ENCODE peak calls at places on chromosomes 3 and 15, in nine cellular contexts. B is cerebellum; X is HuH-7; E is left cardiac atrium; I is HTR-8/SVneo; N is stimulated activated CD8-positive, alpha-beta memory T cell treated with anti-CD3 and anti-CD28 coated beads, Interleukin-15, amount 100 ng/mL, for 4 hours; O is activated gamma-delta T cell treated with anti-CD3 and anti-CD28 coated beads, Interleukin-2, amount 50 U/mL, for 16 hours; K is NCI-H460; A is nephron progenitor cell. Z is an unnamed sample.

GRCh38 chr3:173988912-173989311 is 591.4 kb downstream of the NLGN1 start:
- DNase-seq in O (no peak), A (no peak), B (no peak), E (no peak), X (no peak), I (no peak), N (no peak), K (no peak), Z (no peak)

GRCh38 chr15:91142097-91142744 is 42.2 kb downstream of the SV2B start:
- DNase-seq in E (no peak), X (peak; percentile 30), K (no peak), B (no peak), I (no peak), O (no peak), N (no peak), A (no peak), Z (no peak)

GRCh38 chr15:40454904-40455391 is 14.2 kb downstream of the BAHD1 start:
- DNase-seq in N (no peak), O (no peak), I (no peak), E (no peak), B (no peak), K (no peak), X (no peak), A (no peak), Z (no peak)

GRCh38 chr3:5390221-5390620 is 202.7 kb downstream of the EDEM1 start:
- DNase-seq in A (no peak), I (no peak), B (no peak), N (no peak), K (no peak), E (no peak), X (no peak), O (no peak), Z (no peak)

GRCh38 chr3:171854649-171855305 is 11.6 kb downstream of the TMEM212 start:
- DNase-seq in B (no peak), I (no peak), N (no peak), K (no peak), O (no peak), E (no peak), A (no peak), X (no peak), Z (no peak)

GRCh38 chr15:95409924-95410323 is 920.6 kb upstream of the NR2F2 start:
- DNase-seq in X (peak; percentile 3), O (no peak), I (no peak), K (no peak), E (no peak), A (no peak), N (no peak), B (no peak), Z (no peak)

GRCh38 chr3:107662109-107662477 is 139.3 kb downstream of the BBX start:
- DNase-seq in I (no peak), X (no peak), N (no peak), K (no peak), O (no peak), B (no peak), A (no peak), E (peak; percentile 34), Z (no peak)

GRCh38 chr3:191290311-191291025 is 38.7 kb upstream of the CCDC50 start:
- DNase-seq in N (no peak), O (no peak), K (no peak), A (no peak), X (no peak), B (no peak), E (no peak), I (no peak), Z (no peak)

GRCh38 chr15:90598053-90598577 is 68.4 kb downstream of the CRTC3 start:
- DNase-seq in X (peak; percentile 58), A (no peak), N (no peak), B (no peak), K (peak; percentile 68), O (no peak), I (no peak), E (peak; percentile 64), Z (peak; percentile 80)

GRCh38 chr3:127606086-127606805 is 8.0 kb downstream of the MCM2 start:
- DNase-seq in N (no peak), I (no peak), A (no peak), X (no peak), K (no peak), B (no peak), O (no peak), E (no peak), Z (no peak)

GRCh38 chr3:66153471-66153870 is 67.3 kb upstream of the SLC25A26 start:
- DNase-seq in N (no peak), O (no peak), X (no peak), K (no peak), A (no peak), E (no peak), I (no peak), B (peak; percentile 86), Z (no peak)

GRCh38 chr3:17032407-17033034 is 147.8 kb downstream of the PLCL2 start:
- DNase-seq in A (no peak), X (peak; percentile 54), I (peak; percentile 12), O (no peak), K (peak; percentile 18), B (peak; percentile 64), E (no peak), N (no peak), Z (no peak)

GRCh38 chr3:47701388-47701787 is 80.3 kb downstream of the SMARCC1 start:
- DNase-seq in A (no peak), K (no peak), N (no peak), E (no peak), O (no peak), X (no peak), B (no peak), I (no peak), Z (no peak)

GRCh38 chr15:43934480-43934879 is 107.7 kb downstream of the WDR76 start:
- DNase-seq in A (no peak), I (no peak), K (no peak), B (no peak), X (no peak), E (no peak), O (no peak), N (no peak), Z (no peak)

GRCh38 chr15:92733934-92734521 is 78.5 kb upstream of the FAM174B start:
- DNase-seq in A (peak; percentile 18), O (no peak), I (no peak), E (peak; percentile 31), B (no peak), K (no peak), N (no peak), X (no peak), Z (peak; percentile 16)

GRCh38 chr15:81088496-81088895 is 45.6 kb upstream of the CFAP161 start:
- DNase-seq in E (no peak), I (no peak), O (no peak), A (no peak), B (no peak), X (no peak), N (no peak), K (no peak), Z (no peak)

GRCh38 chr15:39553947-39554731 is 26.7 kb upstream of the THBS1 start:
- DNase-seq in A (no peak), B (no peak), O (no peak), E (no peak), X (no peak), N (no peak), I (no peak), K (no peak), Z (peak; percentile 61)

GRCh38 chr3:65828706-65829105 is 210.0 kb downstream of the MAGI1 start:
- DNase-seq in X (no peak), E (peak; percentile 27), N (no peak), A (no peak), K (no peak), I (no peak), B (no peak), O (no peak), Z (no peak)

GRCh38 chr3:101138817-101139216 is 145.6 kb upstream of the ABI3BP start:
- DNase-seq in I (no peak), K (no peak), X (no peak), A (no peak), N (no peak), E (no peak), B (no peak), O (no peak), Z (no peak)

GRCh38 chr3:184568918-184569829 is 7.6 kb downstream of the EPHB3 start:
- DNase-seq in N (no peak), X (no peak), K (no peak), I (peak; percentile 64), B (no peak), A (peak; percentile 77), O (no peak), E (peak; percentile 84), Z (peak; percentile 71)

GRCh38 chr3:65093641-65094040 is 405.8 kb upstream of the ADAMTS9 start:
- DNase-seq in A (no peak), X (no peak), B (no peak), K (no peak), N (no peak), O (no peak), E (no peak), I (no peak), Z (no peak)

GRCh38 chr15:40229956-40230355 is 8.9 kb upstream of the PAK6 start:
- DNase-seq in N (no peak), E (no peak), I (no peak), X (no peak), B (no peak), K (no peak), O (no peak), A (no peak), Z (no peak)

GRCh38 chr15:92801412-92801773 is 98.7 kb upstream of the CHD2 start:
- DNase-seq in E (no peak), I (peak; percentile 55), X (no peak), K (no peak), N (no peak), B (no peak), A (no peak), O (no peak), Z (no peak)

GRCh38 chr3:72664576-72664975 is 183.7 kb downstream of the SHQ1 start:
- DNase-seq in N (no peak), B (no peak), A (no peak), E (no peak), X (no peak), O (no peak), I (no peak), K (no peak), Z (no peak)

GRCh38 chr3:52106951-52107611 is 47.1 kb downstream of the POC1A start:
- DNase-seq in N (no peak), A (no peak), X (no peak), K (no peak), I (no peak), B (no peak), O (no peak), E (peak; percentile 12), Z (no peak)

GRCh38 chr3:159814161-159814560 is 174.5 kb upstream of the IL12A start:
- DNase-seq in K (no peak), N (no peak), I (peak; percentile 66), A (no peak), E (no peak), B (no peak), O (no peak), X (peak; percentile 30), Z (peak; percentile 71)

Z was measured in left colon.